ENCODE peak calls at places on chromosomes 7 and 10, in four cellular contexts. H, K, O and P are unnamed samples. For H3K4me1, the result is how much of the 10 kb centered on the place peaks cover.

GRCh38 chr7:157502701-157503111 is 165.9 kb downstream of the DNAJB6 start:
- DNase-seq in H (peak), K (peak), O (no peak), P (no peak)

GRCh38 chr10:93707623-93708022 is 5.2 kb upstream of the FRA10AC1 start:
- DNase-seq in O (no peak), H (no peak), K (no peak), P (no peak)

GRCh38 chr7:22302951-22303423 is 54.0 kb downstream of the RAPGEF5 start:
- DNase-seq in H (no peak), O (no peak), K (no peak), P (no peak)

GRCh38 chr7:128934361-128935352 is 3.1 kb upstream of the IRF5 start:
- DNase-seq in O (no peak), H (no peak), K (no peak), P (no peak)

GRCh38 chr10:811781-812180 is 119.7 kb downstream of the LARP4B start:
- DNase-seq in O (no peak), K (no peak), H (no peak), P (no peak)

GRCh38 chr7:132526111-132526741 is 50.0 kb downstream of the PLXNA4 start:
- DNase-seq in H (no peak), O (no peak), K (no peak), P (no peak)

GRCh38 chr7:45387837-45388236 is 186.3 kb upstream of the ADCY1 start:
- DNase-seq in H (no peak), K (no peak), O (no peak), P (no peak)

GRCh38 chr10:18229839-18230238 is 89.6 kb downstream of the CACNB2 start:
- DNase-seq in K (no peak), H (no peak), O (no peak), P (no peak)

GRCh38 chr10:99329238-99329890 is at the start of gene CNNM1:
- DNase-seq in O (peak), K (peak), H (no peak), P (no peak)

GRCh38 chr7:152054377-152055230 is 29.1 kb downstream of the GALNT11 start:
- DNase-seq in O (no peak), H (no peak), K (no peak), P (peak)

GRCh38 chr7:30750574-30751256 is 1.2 kb upstream of the INMT start:
- DNase-seq in K (peak), O (no peak), H (no peak), P (peak)

GRCh38 chr10:317219-317868 is 182.1 kb downstream of the ZMYND11 start:
- DNase-seq in H (peak), K (no peak), O (no peak), P (no peak)

GRCh38 chr7:99120503-99120902 is 23.4 kb downstream of the SMURF1 start:
- DNase-seq in O (no peak), H (no peak), K (no peak), P (no peak)

GRCh38 chr7:103748680-103749079 is 240.8 kb downstream of the RELN start:
- DNase-seq in K (no peak), H (no peak), O (no peak), P (no peak)

GRCh38 chr10:122388287-122388997 is 13.9 kb downstream of the PLEKHA1 start:
- DNase-seq in H (no peak), O (no peak), K (no peak), P (no peak)

GRCh38 chr7:157751951-157752673 is 415.3 kb downstream of the DNAJB6 start:
- DNase-seq in K (no peak), O (no peak), H (no peak), P (no peak)

GRCh38 chr7:10022957-10023356 is 950.7 kb upstream of the PHF14 start:
- DNase-seq in O (no peak), K (peak), H (no peak), P (no peak)

GRCh38 chr7:77180990-77181595 is 18.5 kb downstream of the FGL2 start:
- DNase-seq in H (no peak), O (no peak), K (no peak), P (no peak)

GRCh38 chr10:71548494-71548846 is 151.8 kb downstream of the CDH23 start:
- DNase-seq in H (no peak), O (no peak), K (peak), P (no peak)

GRCh38 chr10:34766256-34766580 is 48.9 kb downstream of the PARD3 start:
- DNase-seq in O (no peak), K (no peak), H (no peak), P (no peak)

GRCh38 chr10:59585046-59585700 is 124.5 kb downstream of the SLC16A9 start:
- DNase-seq in H (no peak), K (no peak), O (no peak), P (no peak)

GRCh38 chr7:18345641-18346234 is 149.8 kb upstream of the HDAC9 start:
- DNase-seq in O (no peak), K (peak), H (peak), P (no peak)

GRCh38 chr7:22582860-22583640 is 83.1 kb upstream of the STEAP1B start:
- DNase-seq in K (peak), H (no peak), O (peak), P (no peak)

GRCh38 chr10:116689096-116689495 is 53.3 kb downstream of the HSPA12A start:
- DNase-seq in K (no peak), O (no peak), H (no peak), P (no peak)

GRCh38 chr10:60963441-60964256 is 19.7 kb upstream of the RHOBTB1 start:
- DNase-seq in K (no peak), H (no peak), O (no peak), P (no peak)

GRCh38 chr10:27794157-27794556 is 48.5 kb upstream of the MKX start:
- DNase-seq in K (peak), O (no peak), H (no peak), P (no peak)

GRCh38 chr7:55020481-55020871 is 1.7 kb downstream of the EGFR start:
- DNase-seq in O (peak), H (no peak), K (no peak), P (peak)

GRCh38 chr7:65269150-65269856 is 104.4 kb upstream of the ZNF92 start:
- DNase-seq in K (peak), H (no peak), O (no peak), P (no peak)

GRCh38 chr7:34523233-34523918 is 134.6 kb upstream of the NPSR1 start:
- DNase-seq in K (no peak), H (no peak), O (no peak), P (no peak)

GRCh38 chr10:79354615-79355014 is 7.3 kb downstream of the PPIF start:
- DNase-seq in K (no peak), O (no peak), H (no peak), P (no peak)

GRCh38 chr10:61793760-61794713 is 107.5 kb upstream of the ARID5B start:
- DNase-seq in K (no peak), H (no peak), O (no peak), P (no peak)

GRCh38 chr7:159126496-159127345 is 17.9 kb downstream of the VIPR2 start:
- DNase-seq in H (no peak), K (peak), O (no peak), P (no peak)

DNA sequence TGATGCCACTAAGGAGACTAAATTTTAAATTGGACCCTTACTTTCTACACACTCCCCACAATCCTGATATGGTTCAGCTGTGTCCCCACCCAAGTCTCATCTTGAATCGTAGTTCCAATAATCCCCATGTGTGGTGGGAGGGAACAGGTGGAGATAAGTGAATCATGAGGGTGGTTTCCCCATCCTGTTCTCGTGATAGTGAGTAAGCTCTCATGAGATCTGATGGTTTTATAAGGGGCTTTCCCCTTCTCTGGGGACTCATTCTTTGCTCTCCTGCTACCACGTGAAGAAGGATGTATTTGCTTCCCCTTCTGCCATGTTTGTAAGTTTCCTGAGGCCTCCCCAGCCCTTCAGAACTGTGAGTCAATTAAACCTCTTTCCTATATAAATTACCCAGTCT is 18.4 kb upstream of the BET1 start:
- DNase-seq in K (no peak), H (no peak), O (no peak), P (no peak)
- H3K27ac ChIP-seq in K (no peak), H (no peak), O (no peak), P (no peak)

GRCh38 chr7:24337180-24337579 is 53.2 kb downstream of the NPY start:
- DNase-seq in K (peak), O (no peak), H (no peak), P (no peak)
- H3K4me1 ChIP-seq in K (under half), O (under half), H (under half), P (under half)

DNA sequence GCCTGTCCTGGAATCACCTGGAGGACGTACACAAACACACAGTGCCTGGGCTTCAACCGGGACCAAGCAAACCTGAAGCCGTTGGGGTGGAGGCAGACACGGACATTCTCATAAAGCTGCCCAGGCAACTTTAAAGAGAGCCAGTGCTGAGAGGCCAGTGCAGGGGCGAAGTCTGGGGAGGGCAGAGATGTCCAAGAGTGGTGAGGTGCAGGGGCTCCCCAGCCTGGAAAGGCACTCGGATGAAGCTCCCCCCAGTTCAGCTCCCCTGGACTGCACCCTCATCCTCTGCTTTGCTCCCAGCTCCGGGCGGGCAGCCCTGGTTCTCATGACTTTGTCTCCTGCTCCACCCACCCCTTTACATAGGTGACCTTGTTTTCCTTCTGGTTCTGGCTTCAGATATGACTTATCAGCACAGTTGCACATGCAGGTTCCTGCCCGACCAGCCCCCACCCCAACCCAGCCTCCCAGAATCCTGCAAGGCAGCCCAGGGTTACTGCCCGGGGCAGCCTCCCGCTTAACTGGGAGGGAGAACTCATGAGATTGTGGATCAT is 60.8 kb upstream of the EEPD1 start:
- DNase-seq in K (no peak), H (no peak), O (no peak), P (no peak)
- H3K27ac ChIP-seq in K (no peak), H (no peak), O (no peak), P (no peak)

GRCh38 chr10:87656431-87657072 is 3.1 kb upstream of the PAPSS2 start:
- DNase-seq in O (no peak), K (peak), H (peak), P (no peak)

GRCh38 chr10:87658858-87659555 is 671 bp upstream of the PAPSS2 start:
- DNase-seq in K (peak), H (no peak), O (no peak), P (no peak)

GRCh38 chr10:87659571-87660483 is at the start of gene PAPSS2:
- DNase-seq in K (peak), H (no peak), O (peak), P (peak)

GRCh38 chr10:87657370-87657769 is 2.3 kb upstream of the PAPSS2 start:
- DNase-seq in O (no peak), K (no peak), H (no peak), P (peak)

GRCh38 chr10:87658383-87658795 is 1.3 kb upstream of the PAPSS2 start:
- DNase-seq in O (no peak), K (no peak), H (no peak), P (no peak)
- H3K4me1 ChIP-seq in O (under half), K (under half), H (under half), P (under half)

GRCh38 chr10:6173203-6173602 is 29.5 kb upstream of the PFKFB3 start:
- DNase-seq in K (peak), H (peak), O (no peak), P (no peak)
- H3K27ac ChIP-seq in K (no peak), H (no peak), O (no peak), P (no peak)

GRCh38 chr10:104255244-104255981 is 721 bp downstream of the GSTO1 start:
- DNase-seq in K (peak), O (no peak), H (no peak), P (no peak)
- H3K4me1 ChIP-seq in K (under half), O (under half), H (under half), P (under half)